ENCODE peak calls at places on chromosomes 7 and 10, in five cellular contexts. One of them, this sample, is unnamed.

GRCh38 chr10:13555884-13556529 is 27.2 kb upstream of the BEND7 start:
- DNase-seq in cardiac septum: no peak
- DNase-seq in cerebellum: peak
- DNase-seq in activated gamma-delta T cell treated with Interleukin-2 at 50 U/mL for 16 hours: no peak
- DNase-seq in stimulated activated CD4-positive, alpha-beta T cell treated with anti-CD3 and anti-CD28 coated beads, Interleukin-4, amount 100 ng/mL, for 24 hours: no peak
- DNase-seq in this sample: no peak

GRCh38 chr7:100583132-100584045 is 2.5 kb downstream of the LRCH4 start:
- DNase-seq in cardiac septum: peak
- DNase-seq in cerebellum: no peak
- DNase-seq in activated gamma-delta T cell treated with Interleukin-2 at 50 U/mL for 16 hours: peak
- DNase-seq in stimulated activated CD4-positive, alpha-beta T cell treated with anti-CD3 and anti-CD28 coated beads, Interleukin-4, amount 100 ng/mL, for 24 hours: peak
- DNase-seq in this sample: no peak

GRCh38 chr7:34080513-34080912 is 175.2 kb downstream of the BMPER start:
- DNase-seq in cardiac septum: no peak
- DNase-seq in cerebellum: no peak
- DNase-seq in activated gamma-delta T cell treated with Interleukin-2 at 50 U/mL for 16 hours: no peak
- DNase-seq in stimulated activated CD4-positive, alpha-beta T cell treated with anti-CD3 and anti-CD28 coated beads, Interleukin-4, amount 100 ng/mL, for 24 hours: no peak
- DNase-seq in this sample: no peak

GRCh38 chr7:32936686-32937085 is 20.6 kb upstream of the FKBP9 start:
- DNase-seq in cardiac septum: no peak
- DNase-seq in cerebellum: no peak
- DNase-seq in activated gamma-delta T cell treated with Interleukin-2 at 50 U/mL for 16 hours: no peak
- DNase-seq in stimulated activated CD4-positive, alpha-beta T cell treated with anti-CD3 and anti-CD28 coated beads, Interleukin-4, amount 100 ng/mL, for 24 hours: no peak
- DNase-seq in this sample: no peak

GRCh38 chr7:74625446-74625845 is 32.1 kb upstream of the GTF2I start:
- DNase-seq in cardiac septum: no peak
- DNase-seq in cerebellum: no peak
- DNase-seq in activated gamma-delta T cell treated with Interleukin-2 at 50 U/mL for 16 hours: no peak
- DNase-seq in stimulated activated CD4-positive, alpha-beta T cell treated with anti-CD3 and anti-CD28 coated beads, Interleukin-4, amount 100 ng/mL, for 24 hours: no peak
- DNase-seq in this sample: no peak

GRCh38 chr7:128128401-128128800 is 97.2 kb upstream of the LRRC4 start:
- DNase-seq in cardiac septum: no peak
- DNase-seq in cerebellum: no peak
- DNase-seq in activated gamma-delta T cell treated with Interleukin-2 at 50 U/mL for 16 hours: no peak
- DNase-seq in stimulated activated CD4-positive, alpha-beta T cell treated with anti-CD3 and anti-CD28 coated beads, Interleukin-4, amount 100 ng/mL, for 24 hours: no peak
- DNase-seq in this sample: no peak

GRCh38 chr10:98957801-98958200 is 277.9 kb downstream of the HPSE2 start:
- DNase-seq in cardiac septum: no peak
- DNase-seq in cerebellum: no peak
- DNase-seq in activated gamma-delta T cell treated with Interleukin-2 at 50 U/mL for 16 hours: no peak
- DNase-seq in stimulated activated CD4-positive, alpha-beta T cell treated with anti-CD3 and anti-CD28 coated beads, Interleukin-4, amount 100 ng/mL, for 24 hours: no peak
- DNase-seq in this sample: no peak

GRCh38 chr10:15624405-15625191 is 95.1 kb downstream of the ITGA8 start:
- DNase-seq in cardiac septum: no peak
- DNase-seq in cerebellum: no peak
- DNase-seq in activated gamma-delta T cell treated with Interleukin-2 at 50 U/mL for 16 hours: no peak
- DNase-seq in stimulated activated CD4-positive, alpha-beta T cell treated with anti-CD3 and anti-CD28 coated beads, Interleukin-4, amount 100 ng/mL, for 24 hours: no peak
- DNase-seq in this sample: no peak

GRCh38 chr7:131369354-131369753 is 41.7 kb downstream of the MKLN1 start:
- DNase-seq in cardiac septum: no peak
- DNase-seq in cerebellum: no peak
- DNase-seq in activated gamma-delta T cell treated with Interleukin-2 at 50 U/mL for 16 hours: no peak
- DNase-seq in stimulated activated CD4-positive, alpha-beta T cell treated with anti-CD3 and anti-CD28 coated beads, Interleukin-4, amount 100 ng/mL, for 24 hours: no peak
- DNase-seq in this sample: no peak

GRCh38 chr7:148927141-148927540 is 43.0 kb upstream of the EZH2 start:
- DNase-seq in cardiac septum: peak
- DNase-seq in cerebellum: no peak
- DNase-seq in activated gamma-delta T cell treated with Interleukin-2 at 50 U/mL for 16 hours: no peak
- DNase-seq in stimulated activated CD4-positive, alpha-beta T cell treated with anti-CD3 and anti-CD28 coated beads, Interleukin-4, amount 100 ng/mL, for 24 hours: no peak
- DNase-seq in this sample: no peak

GRCh38 chr10:11379771-11380170 is 231.7 kb downstream of the USP6NL start:
- DNase-seq in cardiac septum: peak
- DNase-seq in cerebellum: peak
- DNase-seq in activated gamma-delta T cell treated with Interleukin-2 at 50 U/mL for 16 hours: no peak
- DNase-seq in stimulated activated CD4-positive, alpha-beta T cell treated with anti-CD3 and anti-CD28 coated beads, Interleukin-4, amount 100 ng/mL, for 24 hours: no peak
- DNase-seq in this sample: no peak

GRCh38 chr10:5344746-5345145 is 20.0 kb upstream of the UCN3 start:
- DNase-seq in cardiac septum: no peak
- DNase-seq in cerebellum: no peak
- DNase-seq in activated gamma-delta T cell treated with Interleukin-2 at 50 U/mL for 16 hours: no peak
- DNase-seq in stimulated activated CD4-positive, alpha-beta T cell treated with anti-CD3 and anti-CD28 coated beads, Interleukin-4, amount 100 ng/mL, for 24 hours: no peak
- DNase-seq in this sample: no peak

GRCh38 chr7:44639701-44640321 is 33.4 kb downstream of the OGDH start:
- DNase-seq in cardiac septum: no peak
- DNase-seq in cerebellum: peak
- DNase-seq in activated gamma-delta T cell treated with Interleukin-2 at 50 U/mL for 16 hours: no peak
- DNase-seq in stimulated activated CD4-positive, alpha-beta T cell treated with anti-CD3 and anti-CD28 coated beads, Interleukin-4, amount 100 ng/mL, for 24 hours: no peak
- DNase-seq in this sample: peak

GRCh38 chr7:108012499-108013430 is 9.8 kb upstream of the LAMB1 start:
- DNase-seq in cardiac septum: no peak
- DNase-seq in cerebellum: no peak
- DNase-seq in activated gamma-delta T cell treated with Interleukin-2 at 50 U/mL for 16 hours: no peak
- DNase-seq in stimulated activated CD4-positive, alpha-beta T cell treated with anti-CD3 and anti-CD28 coated beads, Interleukin-4, amount 100 ng/mL, for 24 hours: no peak
- DNase-seq in this sample: no peak

GRCh38 chr7:46566375-46566774 is 645.3 kb upstream of the IGFBP3 start:
- DNase-seq in cardiac septum: no peak
- DNase-seq in cerebellum: no peak
- DNase-seq in activated gamma-delta T cell treated with Interleukin-2 at 50 U/mL for 16 hours: no peak
- DNase-seq in stimulated activated CD4-positive, alpha-beta T cell treated with anti-CD3 and anti-CD28 coated beads, Interleukin-4, amount 100 ng/mL, for 24 hours: no peak
- DNase-seq in this sample: no peak

GRCh38 chr10:86388119-86388704 is 21.6 kb upstream of the GRID1 start:
- DNase-seq in cardiac septum: no peak
- DNase-seq in cerebellum: no peak
- DNase-seq in activated gamma-delta T cell treated with Interleukin-2 at 50 U/mL for 16 hours: no peak
- DNase-seq in stimulated activated CD4-positive, alpha-beta T cell treated with anti-CD3 and anti-CD28 coated beads, Interleukin-4, amount 100 ng/mL, for 24 hours: no peak
- DNase-seq in this sample: no peak

GRCh38 chr10:17335065-17335464 is 107.0 kb downstream of the VIM start:
- DNase-seq in cardiac septum: no peak
- DNase-seq in cerebellum: no peak
- DNase-seq in activated gamma-delta T cell treated with Interleukin-2 at 50 U/mL for 16 hours: no peak
- DNase-seq in stimulated activated CD4-positive, alpha-beta T cell treated with anti-CD3 and anti-CD28 coated beads, Interleukin-4, amount 100 ng/mL, for 24 hours: no peak
- DNase-seq in this sample: no peak

GRCh38 chr10:91434041-91434440 is 23.9 kb downstream of the HECTD2 start:
- DNase-seq in cardiac septum: no peak
- DNase-seq in cerebellum: no peak
- DNase-seq in activated gamma-delta T cell treated with Interleukin-2 at 50 U/mL for 16 hours: no peak
- DNase-seq in stimulated activated CD4-positive, alpha-beta T cell treated with anti-CD3 and anti-CD28 coated beads, Interleukin-4, amount 100 ng/mL, for 24 hours: no peak
- DNase-seq in this sample: no peak

GRCh38 chr7:28389504-28390385 is 22.6 kb upstream of the CREB5 start:
- DNase-seq in cardiac septum: no peak
- DNase-seq in cerebellum: peak
- DNase-seq in activated gamma-delta T cell treated with Interleukin-2 at 50 U/mL for 16 hours: no peak
- DNase-seq in stimulated activated CD4-positive, alpha-beta T cell treated with anti-CD3 and anti-CD28 coated beads, Interleukin-4, amount 100 ng/mL, for 24 hours: no peak
- DNase-seq in this sample: no peak

GRCh38 chr10:35641430-35642015 is 573 bp downstream of the FZD8 start:
- DNase-seq in cardiac septum: no peak
- DNase-seq in cerebellum: no peak
- DNase-seq in activated gamma-delta T cell treated with Interleukin-2 at 50 U/mL for 16 hours: no peak
- DNase-seq in stimulated activated CD4-positive, alpha-beta T cell treated with anti-CD3 and anti-CD28 coated beads, Interleukin-4, amount 100 ng/mL, for 24 hours: no peak
- DNase-seq in this sample: no peak

GRCh38 chr7:80150621-80151273 is 16.1 kb downstream of the GNAI1 start:
- DNase-seq in cardiac septum: no peak
- DNase-seq in cerebellum: no peak
- DNase-seq in activated gamma-delta T cell treated with Interleukin-2 at 50 U/mL for 16 hours: no peak
- DNase-seq in stimulated activated CD4-positive, alpha-beta T cell treated with anti-CD3 and anti-CD28 coated beads, Interleukin-4, amount 100 ng/mL, for 24 hours: no peak
- DNase-seq in this sample: no peak

GRCh38 chr7:25028370-25028971 is 48.5 kb upstream of the OSBPL3 start:
- DNase-seq in cardiac septum: no peak
- DNase-seq in cerebellum: no peak
- DNase-seq in activated gamma-delta T cell treated with Interleukin-2 at 50 U/mL for 16 hours: no peak
- DNase-seq in stimulated activated CD4-positive, alpha-beta T cell treated with anti-CD3 and anti-CD28 coated beads, Interleukin-4, amount 100 ng/mL, for 24 hours: peak
- DNase-seq in this sample: no peak

GRCh38 chr7:47596502-47597202 is 14.7 kb upstream of the TNS3 start:
- DNase-seq in cardiac septum: no peak
- DNase-seq in cerebellum: peak
- DNase-seq in activated gamma-delta T cell treated with Interleukin-2 at 50 U/mL for 16 hours: no peak
- DNase-seq in stimulated activated CD4-positive, alpha-beta T cell treated with anti-CD3 and anti-CD28 coated beads, Interleukin-4, amount 100 ng/mL, for 24 hours: no peak
- DNase-seq in this sample: no peak

GRCh38 chr10:33398796-33399195 is 64.3 kb upstream of the NRP1 start:
- DNase-seq in cardiac septum: no peak
- DNase-seq in cerebellum: no peak
- DNase-seq in activated gamma-delta T cell treated with Interleukin-2 at 50 U/mL for 16 hours: no peak
- DNase-seq in stimulated activated CD4-positive, alpha-beta T cell treated with anti-CD3 and anti-CD28 coated beads, Interleukin-4, amount 100 ng/mL, for 24 hours: no peak
- DNase-seq in this sample: no peak

GRCh38 chr10:378930-379704 is 243.9 kb downstream of the ZMYND11 start:
- DNase-seq in cardiac septum: no peak
- DNase-seq in cerebellum: no peak
- DNase-seq in activated gamma-delta T cell treated with Interleukin-2 at 50 U/mL for 16 hours: no peak
- DNase-seq in stimulated activated CD4-positive, alpha-beta T cell treated with anti-CD3 and anti-CD28 coated beads, Interleukin-4, amount 100 ng/mL, for 24 hours: no peak
- DNase-seq in this sample: no peak

GRCh38 chr10:69641261-69641980 is 11.4 kb downstream of the FAM241B start:
- DNase-seq in cardiac septum: no peak
- DNase-seq in cerebellum: no peak
- DNase-seq in activated gamma-delta T cell treated with Interleukin-2 at 50 U/mL for 16 hours: no peak
- DNase-seq in stimulated activated CD4-positive, alpha-beta T cell treated with anti-CD3 and anti-CD28 coated beads, Interleukin-4, amount 100 ng/mL, for 24 hours: no peak
- DNase-seq in this sample: no peak

GRCh38 chr10:9550810-9551209 is 1466.9 kb upstream of the CELF2 start:
- DNase-seq in cardiac septum: no peak
- DNase-seq in cerebellum: no peak
- DNase-seq in activated gamma-delta T cell treated with Interleukin-2 at 50 U/mL for 16 hours: no peak
- DNase-seq in stimulated activated CD4-positive, alpha-beta T cell treated with anti-CD3 and anti-CD28 coated beads, Interleukin-4, amount 100 ng/mL, for 24 hours: no peak
- DNase-seq in this sample: no peak

GRCh38 chr7:14504134-14504533 is 398.4 kb downstream of the DGKB start:
- DNase-seq in cardiac septum: no peak
- DNase-seq in cerebellum: no peak
- DNase-seq in activated gamma-delta T cell treated with Interleukin-2 at 50 U/mL for 16 hours: no peak
- DNase-seq in stimulated activated CD4-positive, alpha-beta T cell treated with anti-CD3 and anti-CD28 coated beads, Interleukin-4, amount 100 ng/mL, for 24 hours: no peak
- DNase-seq in this sample: peak

GRCh38 chr10:87915406-87915805 is 52.0 kb downstream of the PTEN start:
- DNase-seq in cardiac septum: no peak
- DNase-seq in cerebellum: no peak
- DNase-seq in activated gamma-delta T cell treated with Interleukin-2 at 50 U/mL for 16 hours: no peak
- DNase-seq in stimulated activated CD4-positive, alpha-beta T cell treated with anti-CD3 and anti-CD28 coated beads, Interleukin-4, amount 100 ng/mL, for 24 hours: no peak
- DNase-seq in this sample: peak

GRCh38 chr10:4719040-4719439 is 107.0 kb upstream of the AKR1E2 start:
- DNase-seq in cardiac septum: no peak
- DNase-seq in cerebellum: no peak
- DNase-seq in activated gamma-delta T cell treated with Interleukin-2 at 50 U/mL for 16 hours: no peak
- DNase-seq in stimulated activated CD4-positive, alpha-beta T cell treated with anti-CD3 and anti-CD28 coated beads, Interleukin-4, amount 100 ng/mL, for 24 hours: no peak
- DNase-seq in this sample: no peak

GRCh38 chr7:156380261-156380660 is 260.3 kb upstream of the RNF32 start:
- DNase-seq in cardiac septum: no peak
- DNase-seq in cerebellum: no peak
- DNase-seq in activated gamma-delta T cell treated with Interleukin-2 at 50 U/mL for 16 hours: no peak
- DNase-seq in stimulated activated CD4-positive, alpha-beta T cell treated with anti-CD3 and anti-CD28 coated beads, Interleukin-4, amount 100 ng/mL, for 24 hours: no peak
- DNase-seq in this sample: no peak

GRCh38 chr7:143382126-143382790 is 1.1 kb downstream of the ZYX start:
- DNase-seq in cardiac septum: no peak
- DNase-seq in cerebellum: no peak
- DNase-seq in activated gamma-delta T cell treated with Interleukin-2 at 50 U/mL for 16 hours: no peak
- DNase-seq in stimulated activated CD4-positive, alpha-beta T cell treated with anti-CD3 and anti-CD28 coated beads, Interleukin-4, amount 100 ng/mL, for 24 hours: no peak
- DNase-seq in this sample: no peak

GRCh38 chr7:29297194-29297890 is 102.8 kb downstream of the CHN2 start:
- DNase-seq in cardiac septum: no peak
- DNase-seq in cerebellum: no peak
- DNase-seq in activated gamma-delta T cell treated with Interleukin-2 at 50 U/mL for 16 hours: no peak
- DNase-seq in stimulated activated CD4-positive, alpha-beta T cell treated with anti-CD3 and anti-CD28 coated beads, Interleukin-4, amount 100 ng/mL, for 24 hours: no peak
- DNase-seq in this sample: no peak

GRCh38 chr7:140525741-140526140 is 46.4 kb upstream of the MKRN1 start:
- DNase-seq in cardiac septum: no peak
- DNase-seq in cerebellum: no peak
- DNase-seq in activated gamma-delta T cell treated with Interleukin-2 at 50 U/mL for 16 hours: peak
- DNase-seq in stimulated activated CD4-positive, alpha-beta T cell treated with anti-CD3 and anti-CD28 coated beads, Interleukin-4, amount 100 ng/mL, for 24 hours: no peak
- DNase-seq in this sample: no peak

GRCh38 chr10:63757067-63757466 is 235.9 kb downstream of the REEP3 start:
- DNase-seq in cardiac septum: no peak
- DNase-seq in cerebellum: no peak
- DNase-seq in activated gamma-delta T cell treated with Interleukin-2 at 50 U/mL for 16 hours: no peak
- DNase-seq in stimulated activated CD4-positive, alpha-beta T cell treated with anti-CD3 and anti-CD28 coated beads, Interleukin-4, amount 100 ng/mL, for 24 hours: no peak
- DNase-seq in this sample: no peak

GRCh38 chr7:129773328-129773731 is 161.8 kb downstream of the NRF1 start:
- DNase-seq in cardiac septum: no peak
- DNase-seq in cerebellum: no peak
- DNase-seq in activated gamma-delta T cell treated with Interleukin-2 at 50 U/mL for 16 hours: no peak
- DNase-seq in stimulated activated CD4-positive, alpha-beta T cell treated with anti-CD3 and anti-CD28 coated beads, Interleukin-4, amount 100 ng/mL, for 24 hours: no peak
- DNase-seq in this sample: no peak

GRCh38 chr7:131745645-131746248 is 189.3 kb upstream of the PODXL start:
- DNase-seq in cardiac septum: no peak
- DNase-seq in cerebellum: no peak
- DNase-seq in activated gamma-delta T cell treated with Interleukin-2 at 50 U/mL for 16 hours: no peak
- DNase-seq in stimulated activated CD4-positive, alpha-beta T cell treated with anti-CD3 and anti-CD28 coated beads, Interleukin-4, amount 100 ng/mL, for 24 hours: no peak
- DNase-seq in this sample: no peak

GRCh38 chr7:81925530-81925929 is 155.7 kb upstream of the HGF start:
- DNase-seq in cardiac septum: no peak
- DNase-seq in cerebellum: no peak
- DNase-seq in activated gamma-delta T cell treated with Interleukin-2 at 50 U/mL for 16 hours: no peak
- DNase-seq in stimulated activated CD4-positive, alpha-beta T cell treated with anti-CD3 and anti-CD28 coated beads, Interleukin-4, amount 100 ng/mL, for 24 hours: no peak
- DNase-seq in this sample: no peak

This sample was measured in iPS DF 19.7.